ENCODE peak calls at places on chromosomes 1 and 21, in four cellular contexts. C, Z, F and G are unnamed samples.

GRCh38 chr1:51518730-51519047 is 377 bp downstream of the EPS15 start:
- DNase-seq in Z (no peak), F (no peak), C (no peak), G (no peak)

GRCh38 chr1:201267481-201268229 is 15.7 kb upstream of the PKP1 start:
- DNase-seq in Z (no peak), F (peak; percentile 65), C (no peak), G (peak; percentile 80)

GRCh38 chr1:27506703-27507102 is 16.7 kb upstream of the WASF2 start:
- DNase-seq in F (no peak), Z (no peak), C (no peak), G (no peak)

GRCh38 chr1:239899747-239900146 is 191.9 kb upstream of the FMN2 start:
- DNase-seq in Z (no peak), C (no peak), F (no peak), G (no peak)

GRCh38 chr1:30864681-30865080 is 43.9 kb downstream of the SDC3 start:
- DNase-seq in F (no peak), C (no peak), Z (no peak), G (no peak)

GRCh38 chr1:28248273-28249012 is 10.9 kb upstream of the SESN2 start:
- DNase-seq in F (peak; percentile 54), Z (peak; percentile 79), C (peak; percentile 81), G (peak; percentile 68)

GRCh38 chr21:23017989-23018388 is 2019.8 kb downstream of the NCAM2 start:
- DNase-seq in Z (no peak), F (no peak), C (no peak), G (no peak)

GRCh38 chr1:231318568-231318967 is 19.1 kb downstream of the EXOC8 start:
- DNase-seq in F (no peak), Z (no peak), C (no peak), G (no peak)

GRCh38 chr21:26806734-26807372 is 38.4 kb downstream of the ADAMTS1 start:
- DNase-seq in C (no peak), F (peak; percentile 28), Z (no peak), G (peak; percentile 49)

GRCh38 chr1:239247299-239247698 is 139.1 kb upstream of the CHRM3 start:
- DNase-seq in Z (no peak), C (no peak), F (peak; percentile 19), G (peak; percentile 29)

GRCh38 chr1:45473302-45473701 is 17.7 kb downstream of the TESK2 start:
- DNase-seq in Z (no peak), C (no peak), F (no peak), G (no peak)

GRCh38 chr1:94070746-94071318 is 50.1 kb downstream of the ABCA4 start:
- DNase-seq in Z (no peak), C (no peak), F (no peak), G (no peak)

GRCh38 chr1:239814306-239814881 is 277.3 kb upstream of the FMN2 start:
- DNase-seq in Z (no peak), F (peak; percentile 93), C (no peak), G (peak; percentile 95)

GRCh38 chr21:18030248-18030647 is 211.1 kb upstream of the C21orf91 start:
- DNase-seq in Z (no peak), F (no peak), C (no peak), G (no peak)

GRCh38 chr1:58968360-58968952 is 184.6 kb upstream of the JUN start:
- DNase-seq in Z (no peak), C (no peak), F (peak; percentile 32), G (peak; percentile 48)

GRCh38 chr1:46303872-46304326 is 401 bp downstream of the UQCRH start:
- DNase-seq in Z (peak; percentile 9), F (no peak), C (no peak), G (no peak)

GRCh38 chr1:172414331-172414730 is 6.2 kb upstream of the C1orf105 start:
- DNase-seq in F (peak; percentile 39), Z (no peak), C (no peak), G (peak; percentile 63)

GRCh38 chr1:54309631-54310366 is 96.4 kb downstream of the SSBP3 start:
- DNase-seq in Z (peak; percentile 60), C (peak; percentile 65), F (no peak), G (no peak)

GRCh38 chr1:6580119-6580587 is 359 bp downstream of the ZBTB48 start:
- DNase-seq in F (no peak), C (no peak), Z (no peak), G (no peak)

GRCh38 chr1:61518670-61519400 is 206.1 kb downstream of the TM2D1 start:
- DNase-seq in Z (no peak), C (no peak), F (no peak), G (peak; percentile 6)

GRCh38 chr1:114558548-114558947 is 22.9 kb downstream of the BCAS2 start:
- DNase-seq in Z (no peak), C (peak; percentile 13), F (no peak), G (no peak)
- H3K27ac ChIP-seq in Z (no peak overlapping the region), C (no peak overlapping the region), F (no peak overlapping the region), G (no peak overlapping the region)

DNA sequence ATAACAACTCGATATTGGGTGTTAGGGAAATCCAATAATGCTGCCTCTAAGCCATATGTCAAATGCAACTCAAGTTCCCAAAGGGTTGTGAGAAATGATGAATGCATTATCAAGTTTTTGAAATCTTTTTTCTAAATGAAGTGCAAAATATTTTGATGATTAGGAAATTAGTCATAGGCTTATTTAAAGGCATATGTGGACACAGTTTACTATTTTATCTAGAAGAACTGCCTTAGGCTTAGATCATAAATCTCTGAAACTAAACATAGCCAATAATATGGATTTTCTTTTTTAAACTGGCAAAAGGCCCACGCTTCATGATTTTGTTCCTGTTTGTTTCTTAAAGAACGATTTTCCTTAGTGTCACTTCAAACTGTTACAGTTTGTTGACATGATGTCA is 322.7 kb downstream of the HHIPL2 start:
- DNase-seq in F (no peak), C (no peak), Z (no peak), G (no peak)
- H3K4me2 ChIP-seq in F (no peak overlapping the region), C (no peak overlapping the region), Z (no peak overlapping the region), G (peak overlapping the region; percentile 11)

DNA sequence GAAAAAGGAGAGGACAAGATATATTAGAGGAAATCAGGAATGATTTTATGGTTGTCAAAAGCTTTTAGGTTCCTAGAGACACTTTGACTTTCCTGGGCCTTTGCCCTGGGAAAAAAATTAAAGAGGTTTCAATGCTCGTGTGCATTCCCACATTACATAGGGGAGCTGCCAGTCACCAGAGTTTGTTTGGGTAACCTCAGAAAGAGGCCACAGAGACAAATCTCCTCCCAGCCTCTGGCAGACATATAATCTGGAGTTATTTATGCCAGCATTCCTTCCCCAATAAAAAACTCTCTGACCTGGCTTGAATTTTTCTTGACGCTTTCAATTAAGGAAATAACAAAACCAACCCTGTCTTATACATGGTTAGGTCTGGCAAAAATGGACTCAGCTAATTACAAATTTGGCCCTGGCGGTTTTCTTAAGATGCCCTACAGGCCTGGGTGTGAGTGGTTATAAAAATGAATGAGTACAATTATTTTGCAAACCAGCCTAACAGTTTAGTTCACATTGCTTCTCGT is 63.7 kb downstream of the WLS start:
- DNase-seq in C (no peak), Z (no peak), F (peak; percentile 62), G (peak; percentile 14)
- H3K27ac ChIP-seq in C (no peak overlapping the region), Z (no peak overlapping the region), F (no peak overlapping the region), G (no peak overlapping the region)

GRCh38 chr1:178096421-178096820 is 2.5 kb downstream of the RASAL2 start:
- DNase-seq in C (no peak), F (peak; percentile 23), Z (no peak), G (peak; percentile 31)
- H3K4me2 ChIP-seq in C (peak overlapping the region; percentile 94), F (peak overlapping the region; percentile 90), Z (no peak overlapping the region), G (peak overlapping the region; percentile 88)

DNA sequence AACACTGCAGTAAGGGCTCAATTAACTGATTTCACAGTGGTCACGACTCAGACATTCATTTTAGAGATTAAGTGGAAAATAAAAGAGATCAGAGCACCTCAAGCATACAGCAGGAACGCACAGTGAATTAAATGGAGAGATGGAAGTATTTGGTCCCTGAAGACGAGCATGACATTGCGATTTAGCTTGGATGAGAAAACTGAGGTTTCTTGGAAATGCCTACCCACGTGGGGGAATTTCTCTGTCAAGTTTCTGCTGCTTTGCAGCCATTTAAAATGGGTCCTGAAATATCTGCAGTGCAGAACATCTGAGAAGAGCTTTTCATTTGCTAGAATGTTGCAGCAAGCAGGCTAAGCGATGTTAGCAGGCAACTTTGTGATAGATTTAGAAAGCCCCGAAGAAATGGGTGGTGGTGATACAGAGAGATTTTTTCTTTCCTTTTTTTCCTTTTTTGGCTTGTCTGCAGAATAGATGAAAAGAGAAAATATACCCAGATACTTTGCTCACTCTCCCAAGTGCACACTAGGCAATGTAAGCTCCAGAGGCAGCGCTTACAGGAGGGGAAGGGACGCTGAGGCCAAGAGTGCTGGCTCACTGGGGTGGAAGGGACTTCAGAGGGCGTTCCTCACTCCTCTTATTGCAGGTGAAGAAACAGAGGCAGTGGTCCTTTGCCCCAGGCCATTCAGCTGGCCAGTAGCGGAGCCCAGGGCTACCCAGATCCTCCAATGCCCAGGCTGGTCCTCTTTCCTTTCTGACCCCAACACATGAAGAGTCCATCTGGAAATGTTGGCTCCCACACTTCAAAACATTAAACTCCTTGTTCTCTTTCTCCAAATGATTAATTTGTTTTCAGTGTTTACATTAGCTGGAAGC is 257.9 kb downstream of the KCNJ6 start:
- DNase-seq in C (no peak), F (no peak), Z (no peak), G (no peak)
- H3K27ac ChIP-seq in C (no peak overlapping the region), F (no peak overlapping the region), Z (no peak overlapping the region), G (no peak overlapping the region)